ENCODE peak calls at places on chromosomes 5 and 9, in four cellular contexts. A, Q, Z and S are unnamed samples. For H3K9me3, the result is how much of the 10 kb centered on the place peaks cover.

GRCh38 chr9:125902224-125902623 is 155.1 kb downstream of the PBX3 start:
- DNase-seq in Q (no peak), A (no peak), Z (no peak), S (no peak)

GRCh38 chr5:131571669-131572168 is 63.3 kb downstream of the RAPGEF6 start:
- DNase-seq in Q (no peak), Z (no peak), A (no peak), S (no peak)

GRCh38 chr5:157571357-157571827 is 4.2 kb downstream of the ADAM19 start:
- DNase-seq in Z (no peak), Q (no peak), A (no peak), S (peak)

GRCh38 chr9:75185585-75186170 is 97.4 kb downstream of the OSTF1 start:
- DNase-seq in A (peak), Q (peak), Z (peak), S (peak)

GRCh38 chr9:137968235-137968634 is 90.7 kb downstream of the CACNA1B start:
- DNase-seq in Z (peak), A (peak), Q (no peak), S (peak)

GRCh38 chr9:115385383-115386122 is 267.6 kb upstream of the TNC start:
- DNase-seq in Z (no peak), Q (no peak), A (no peak), S (no peak)

GRCh38 chr5:55364537-55365055 is 56.8 kb downstream of the MTREX start:
- DNase-seq in Z (no peak), A (no peak), Q (no peak), S (no peak)

GRCh38 chr9:126521089-126521488 is 92.6 kb upstream of the LMX1B start:
- DNase-seq in Z (no peak), Q (no peak), A (peak), S (no peak)

GRCh38 chr9:90027296-90027790 is 422.5 kb downstream of the GADD45G start:
- DNase-seq in A (no peak), Q (no peak), Z (no peak), S (no peak)

GRCh38 chr9:119834064-119834620 is 464.9 kb upstream of the BRINP1 start:
- DNase-seq in Q (no peak), Z (no peak), A (no peak), S (no peak)

GRCh38 chr9:99362317-99362716 is 140.2 kb downstream of the SEC61B start:
- DNase-seq in A (no peak), Q (no peak), Z (no peak), S (no peak)
- H3K9me3 ChIP-seq in A (under half), Q (under half), Z (under half), S (under half)

GRCh38 chr5:31962321-31962720 is 211.8 kb downstream of the GOLPH3 start:
- DNase-seq in Q (no peak), A (no peak), Z (no peak), S (no peak)
- H3K27ac ChIP-seq in Q (no peak), A (no peak), Z (peak), S (no peak)

GRCh38 chr5:50340757-50341156 is 100.3 kb downstream of the EMB start:
- DNase-seq in A (no peak), Q (no peak), Z (no peak), S (no peak)

DNA sequence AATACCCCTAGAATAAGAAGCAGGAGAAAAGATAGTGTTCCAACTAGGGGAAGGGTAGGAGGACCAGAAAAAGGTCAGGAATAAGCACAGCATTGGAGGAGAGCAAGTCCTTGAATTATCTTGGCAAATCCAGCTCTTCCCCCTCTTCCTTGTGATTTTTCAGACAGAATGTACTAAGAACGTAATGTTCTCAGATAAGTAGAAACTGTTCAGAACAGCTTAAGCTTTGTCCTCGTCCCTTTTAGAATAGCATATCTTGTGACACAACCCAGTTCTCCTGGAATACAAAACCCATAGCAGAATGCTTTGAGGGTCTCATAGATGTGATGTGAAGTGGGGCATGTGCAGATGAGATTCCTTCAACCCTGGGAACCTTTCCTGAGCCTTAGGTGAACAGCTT is 97.4 kb downstream of the EMB start:
- DNase-seq in Q (no peak), Z (no peak), A (no peak), S (no peak)
- H3K9me3 ChIP-seq in Q (under half), Z (under half), A (under half), S (under half)

GRCh38 chr9:77731930-77732329 is 83.8 kb upstream of the GNA14 start:
- DNase-seq in Q (no peak), Z (no peak), A (no peak), S (no peak)

GRCh38 chr9:77726814-77727213 is 78.7 kb upstream of the GNA14 start:
- DNase-seq in A (no peak), Z (no peak), Q (no peak), S (no peak)

GRCh38 chr9:77729177-77729576 is 81.1 kb upstream of the GNA14 start:
- DNase-seq in Q (no peak), A (no peak), Z (no peak), S (no peak)

GRCh38 chr9:77735515-77735914 is 87.4 kb upstream of the GNA14 start:
- DNase-seq in Z (no peak), A (no peak), Q (no peak), S (no peak)

GRCh38 chr9:77731008-77731698 is 83.0 kb upstream of the GNA14 start:
- DNase-seq in Q (no peak), Z (no peak), A (no peak), S (no peak)
- H3K27ac ChIP-seq in Q (no peak), Z (no peak), A (no peak), S (no peak)

GRCh38 chr5:178988436-178989220 is 6.5 kb downstream of the GRM6 start:
- DNase-seq in A (no peak), Q (no peak), Z (no peak), S (no peak)
- H3K9me3 ChIP-seq in A (under half), Q (under half), Z (under half), S (under half)